ENCODE peak calls at places on chromosomes 11 and 22, in seven cellular contexts. O, D, G, A, B, U and I are unnamed samples.

GRCh38 chr11:119509277-119509841 is 86.4 kb upstream of the THY1 start:
- DNase-seq in O (no peak), D (no peak), G (no peak), A (peak; percentile 21), B (no peak), U (no peak), I (no peak)

GRCh38 chr11:10591741-10592140 is 23.3 kb upstream of the LYVE1 start:
- DNase-seq in O (no peak), D (no peak), G (no peak), A (no peak), B (no peak), U (no peak), I (no peak)

GRCh38 chr22:33328789-33329296 is 270.7 kb upstream of the SYN3 start:
- DNase-seq in O (peak; percentile 47), D (no peak), G (no peak), A (peak; percentile 86), B (no peak), U (no peak), I (no peak)

GRCh38 chr11:7019500-7020182 is 505 bp downstream of the ZNF214 start:
- DNase-seq in O (no peak), D (peak; percentile 65), G (peak; percentile 71), A (peak; percentile 20), B (peak; percentile 20), U (no peak), I (peak; percentile 39)

GRCh38 chr11:114348200-114349191 is 51.8 kb downstream of the C11orf71 start:
- DNase-seq in O (no peak), D (no peak), G (no peak), A (peak; percentile 80), B (peak; percentile 35), U (peak; percentile 51), I (peak; percentile 34)

GRCh38 chr11:109421981-109422590 is at the start of gene C11orf87:
- DNase-seq in O (no peak), D (no peak), G (no peak), A (no peak), B (no peak), U (no peak), I (peak; percentile 15)

GRCh38 chr11:76839326-76839725 is 21.4 kb upstream of the ACER3 start:
- DNase-seq in O (no peak), D (no peak), G (no peak), A (no peak), B (no peak), U (peak; percentile 65), I (no peak)

GRCh38 chr22:35547993-35548761 is 7.5 kb downstream of the RASD2 start:
- DNase-seq in O (no peak), D (no peak), G (no peak), A (no peak), B (no peak), U (no peak), I (no peak)

GRCh38 chr11:14529933-14530332 is 9.7 kb upstream of the PSMA1 start:
- DNase-seq in O (no peak), D (no peak), G (no peak), A (no peak), B (no peak), U (no peak), I (no peak)

GRCh38 chr22:49724030-49724892 is 103.4 kb downstream of the BRD1 start:
- DNase-seq in O (no peak), D (no peak), G (no peak), A (no peak), B (no peak), U (no peak), I (no peak)

GRCh38 chr22:47851586-47851985 is 1089.1 kb downstream of the TBC1D22A start:
- DNase-seq in O (no peak), D (no peak), G (no peak), A (no peak), B (no peak), U (no peak), I (no peak)

GRCh38 chr11:1569251-1569780 is 2.8 kb downstream of the DUSP8 start:
- DNase-seq in O (no peak), D (no peak), G (no peak), A (no peak), B (no peak), U (no peak), I (no peak)

GRCh38 chr22:31488988-31489617 is 539 bp downstream of the EIF4ENIF1 start:
- DNase-seq in O (no peak), D (peak; percentile 62), G (no peak), A (peak; percentile 7), B (peak; percentile 47), U (no peak), I (peak; percentile 72)

GRCh38 chr11:67534070-67534679 is 10.9 kb upstream of the CABP2 start:
- DNase-seq in O (no peak), D (no peak), G (no peak), A (no peak), B (no peak), U (peak; percentile 21), I (no peak)

GRCh38 chr11:24351179-24351578 is 145.7 kb upstream of the LUZP2 start:
- DNase-seq in O (no peak), D (no peak), G (no peak), A (no peak), B (no peak), U (no peak), I (no peak)

GRCh38 chr11:133983660-133984316 is 27.0 kb upstream of the IGSF9B start:
- DNase-seq in O (no peak), D (no peak), G (no peak), A (no peak), B (no peak), U (no peak), I (no peak)

GRCh38 chr11:133986545-133986944 is 29.8 kb upstream of the IGSF9B start:
- DNase-seq in O (no peak), D (no peak), G (no peak), A (no peak), B (no peak), U (no peak), I (no peak)

GRCh38 chr11:133985981-133986380 is 29.2 kb upstream of the IGSF9B start:
- DNase-seq in O (no peak), D (no peak), G (no peak), A (no peak), B (no peak), U (no peak), I (no peak)

GRCh38 chr11:133982901-133983300 is 26.1 kb upstream of the IGSF9B start:
- DNase-seq in O (no peak), D (no peak), G (no peak), A (no peak), B (no peak), U (no peak), I (no peak)

DNA sequence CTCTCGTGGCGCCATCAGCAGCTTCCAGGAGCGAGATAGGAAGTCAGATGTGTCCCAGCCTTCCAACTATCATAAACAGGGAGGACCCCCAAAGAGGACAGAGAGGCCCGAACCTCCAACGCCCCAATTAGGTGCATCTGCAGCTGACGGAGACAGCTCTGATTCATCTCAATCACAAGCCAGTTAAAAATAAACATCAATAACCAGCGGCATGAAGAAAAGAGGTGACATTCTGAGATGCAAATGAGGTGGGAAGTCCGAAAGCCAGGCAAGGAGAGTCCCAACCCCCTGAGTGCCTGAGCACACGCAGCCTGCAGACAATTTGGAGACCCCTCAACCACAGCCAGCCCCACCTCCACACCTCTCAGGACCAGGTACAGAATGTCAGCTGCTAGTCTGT is 28.1 kb upstream of the IGSF9B start:
- DNase-seq in O (no peak), D (no peak), G (no peak), A (no peak), B (no peak), U (no peak), I (no peak)
- TF ChIP-seq POLR2A in O (no peak), D (no peak), G (no peak), A (no peak), B (no peak), U (no peak), I (no peak)

GRCh38 chr11:43517518-43517917 is 158.8 kb downstream of the TTC17 start:
- DNase-seq in O (no peak), D (no peak), G (no peak), A (peak; percentile 26), B (no peak), U (no peak), I (no peak)

GRCh38 chr11:43515090-43515489 is 156.4 kb downstream of the TTC17 start:
- DNase-seq in O (no peak), D (no peak), G (no peak), A (no peak), B (no peak), U (no peak), I (no peak)

GRCh38 chr11:43511959-43512358 is 153.2 kb downstream of the TTC17 start:
- DNase-seq in O (no peak), D (no peak), G (no peak), A (no peak), B (no peak), U (no peak), I (no peak)

GRCh38 chr11:43518407-43519165 is 159.9 kb downstream of the TTC17 start:
- DNase-seq in O (no peak), D (no peak), G (no peak), A (peak; percentile 34), B (peak; percentile 70), U (no peak), I (no peak)

DNA sequence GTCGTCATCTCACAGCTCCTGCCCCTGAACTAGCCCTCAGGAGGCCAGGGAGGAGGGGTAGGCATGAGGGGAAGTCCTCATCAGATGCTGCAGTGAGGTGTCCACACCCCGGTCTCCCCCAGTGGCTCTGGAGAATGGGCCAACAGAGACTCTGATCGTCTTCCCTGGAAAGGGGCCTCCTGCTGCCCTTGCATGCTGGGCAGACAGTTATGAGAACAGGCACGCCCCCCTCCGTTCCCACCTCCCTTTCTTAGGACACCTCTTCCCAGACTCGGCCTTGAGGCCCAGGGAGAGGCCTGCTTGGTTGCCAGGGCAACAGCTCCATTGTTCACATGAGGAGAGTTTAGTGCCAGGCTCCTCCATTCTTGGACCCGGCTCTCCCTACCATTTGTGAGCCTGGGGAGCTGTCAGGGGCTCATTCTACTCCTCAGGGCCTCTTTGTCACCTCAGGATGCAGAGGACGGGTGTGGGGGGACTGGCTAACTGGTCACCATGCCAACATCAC is 157.6 kb downstream of the TTC17 start:
- DNase-seq in O (no peak), D (no peak), G (no peak), A (no peak), B (no peak), U (no peak), I (no peak)
- H3K27ac ChIP-seq in O (no peak overlapping the region), D (no peak overlapping the region), G (no peak overlapping the region), A (no peak overlapping the region), B (no peak overlapping the region), U (no peak overlapping the region), I (no peak overlapping the region)

GRCh38 chr22:23214398-23214797 is 34.1 kb downstream of the BCR start:
- DNase-seq in O (no peak), D (peak; percentile 23), G (no peak), A (no peak), B (no peak), U (no peak), I (no peak)
- H3K4me1 ChIP-seq in O (peaks cover 1% of the 10 kb centered on the region), D (peaks cover 20% of the 10 kb centered on the region), G (peaks cover 64% of the 10 kb centered on the region), A (peaks cover 30% of the 10 kb centered on the region), B (peaks cover 50% of the 10 kb centered on the region), U (peaks cover 24% of the 10 kb centered on the region), I (peaks cover 58% of the 10 kb centered on the region)

DNA sequence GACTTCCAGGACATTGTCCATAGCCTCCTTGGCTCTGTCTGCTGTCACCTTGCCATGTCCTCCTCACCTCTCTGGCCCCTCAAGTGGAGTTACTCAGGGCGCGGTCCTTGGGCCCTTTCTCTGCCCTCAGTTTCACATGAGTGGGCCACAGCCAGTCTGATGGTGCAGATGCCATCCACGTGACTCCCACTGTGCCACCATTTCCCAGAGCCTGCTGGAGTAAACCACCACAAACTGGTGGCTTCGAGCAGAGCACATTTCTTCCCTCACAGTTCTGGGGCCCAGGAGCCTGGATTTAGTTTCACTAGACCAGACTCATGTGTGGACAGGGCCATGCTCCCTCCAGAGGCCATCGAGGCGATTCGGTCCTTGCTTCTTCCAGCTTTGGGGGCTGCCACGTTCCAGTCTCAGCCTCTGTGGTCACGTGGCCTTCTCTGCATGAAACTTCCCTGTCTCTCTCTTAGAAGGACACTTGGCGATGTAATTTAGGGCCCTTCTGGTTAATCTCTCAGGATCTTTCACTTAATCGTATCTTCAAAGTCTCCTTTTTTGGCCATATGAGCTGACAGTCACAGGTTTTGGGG is 14.6 kb downstream of the SMARCB1 start:
- DNase-seq in O (no peak), D (no peak), G (no peak), A (no peak), B (no peak), U (no peak), I (no peak)
- TF ChIP-seq POLR2A in O (no peak), D (no peak), G (no peak), A (no peak), B (no peak), U (no peak), I (no peak)